ENCODE peak calls at places on chromosomes 5 and 9, in five cellular contexts. Q is GM04503; M is activated T-helper 1 cell treated with anti-CD3 and anti-CD28 coated beads, Interleukin-12 subunit alpha, Interleukin-12 subunit beta, Interleukin-2, Interleukin-4 antibody, amounts not matched to agents 30 ng/mL and 10 ng/mL and 1 ng/mL, durations not matched to agents 14 hours and 24 hours and 36 hours; U is OCI-LY7; L is cardiac muscle cell. P is an unnamed sample.

GRCh38 chr5:32949571-32949970 is 238.4 kb downstream of the NPR3 start:
- DNase-seq in L (no peak), Q (no peak), U (no peak), M (no peak), P (no peak)

GRCh38 chr9:133768371-133768858 is 30.3 kb upstream of the SARDH start:
- DNase-seq in M (no peak), U (no peak), L (no peak), Q (no peak), P (no peak)

GRCh38 chr5:146069780-146070099 is 35.6 kb downstream of the PLAC8L1 start:
- DNase-seq in U (no peak), M (no peak), Q (no peak), L (no peak), P (no peak)

GRCh38 chr5:14383923-14384322 is 197.7 kb upstream of the OTULINL start:
- DNase-seq in M (no peak), U (no peak), Q (no peak), L (no peak), P (no peak)

GRCh38 chr5:174343826-174344225 is 298.3 kb downstream of the NSG2 start:
- DNase-seq in U (no peak), L (no peak), M (no peak), Q (no peak), P (no peak)

GRCh38 chr5:68290260-68290674 is 74.7 kb downstream of the PIK3R1 start:
- DNase-seq in U (no peak), M (no peak), Q (no peak), L (peak), P (no peak)

GRCh38 chr5:54186912-54187445 is 123.4 kb downstream of the ARL15 start:
- DNase-seq in M (no peak), Q (no peak), L (no peak), U (no peak), P (no peak)

GRCh38 chr9:117687532-117687931 is 16.7 kb upstream of the TLR4 start:
- DNase-seq in Q (no peak), M (no peak), U (no peak), L (no peak), P (no peak)

GRCh38 chr9:37952731-37953130 is 48.8 kb upstream of the SLC25A51 start:
- DNase-seq in M (no peak), Q (no peak), L (no peak), U (no peak), P (peak)

GRCh38 chr5:81969912-81970311 is 1.9 kb upstream of the ATG10 start:
- DNase-seq in Q (no peak), L (no peak), M (no peak), U (no peak), P (no peak)

GRCh38 chr9:128685636-128686489 is 3.2 kb upstream of the SET start:
- DNase-seq in U (peak), Q (no peak), M (peak), L (no peak), P (no peak)

GRCh38 chr9:101235105-101235866 is 149.5 kb downstream of the BAAT start:
- DNase-seq in Q (no peak), M (no peak), L (peak), U (peak), P (no peak)

GRCh38 chr5:36060516-36060885 is 6.2 kb downstream of the UGT3A2 start:
- DNase-seq in U (peak), L (no peak), Q (no peak), M (no peak), P (no peak)

GRCh38 chr5:123113136-123113535 is 24.1 kb downstream of the PRDM6 start:
- DNase-seq in M (no peak), U (no peak), L (no peak), Q (no peak), P (no peak)